ENCODE peak calls at places on chromosomes 2 and 18, in five cellular contexts. M, R, Y, B and Q are unnamed samples.

GRCh38 chr2:200405599-200406298 is 99.3 kb downstream of the SPATS2L start:
- DNase-seq in M (peak; percentile 91), R (peak; percentile 87), Y (no peak), B (no peak), Q (no peak)

GRCh38 chr2:21804151-21804550 is 680.4 kb downstream of the TDRD15 start:
- DNase-seq in M (no peak), R (no peak), Y (no peak), B (no peak), Q (no peak)

GRCh38 chr2:43455735-43456642 is 139.8 kb downstream of the THADA start:
- DNase-seq in M (peak; percentile 26), R (peak; percentile 48), Y (no peak), B (no peak), Q (no peak)

GRCh38 chr2:136130511-136130910 is 12.6 kb upstream of the CXCR4 start:
- DNase-seq in M (no peak), R (no peak), Y (no peak), B (no peak), Q (no peak)

GRCh38 chr2:233240897-233241296 is 10.6 kb upstream of the ATG16L1 start:
- DNase-seq in M (no peak), R (peak; percentile 68), Y (peak; percentile 81), B (no peak), Q (peak; percentile 56)

GRCh38 chr2:105287692-105288091 is 41.8 kb downstream of the TGFBRAP1 start:
- DNase-seq in M (peak; percentile 68), R (peak; percentile 29), Y (peak; percentile 59), B (peak; percentile 12), Q (peak; percentile 59)

GRCh38 chr2:219505585-219505984 is 6.9 kb downstream of the GMPPA start:
- DNase-seq in M (no peak), R (no peak), Y (no peak), B (no peak), Q (no peak)

GRCh38 chr18:74836296-74837139 is 238.8 kb downstream of the ZNF407 start:
- DNase-seq in M (no peak), R (peak; percentile 18), Y (no peak), B (no peak), Q (no peak)

GRCh38 chr2:190550137-190550536 is 15.6 kb upstream of the NEMP2 start:
- DNase-seq in M (no peak), R (no peak), Y (no peak), B (no peak), Q (no peak)

GRCh38 chr2:162029287-162029901 is 44.6 kb downstream of the DPP4 start:
- DNase-seq in M (no peak), R (peak; percentile 78), Y (no peak), B (no peak), Q (no peak)

GRCh38 chr2:225486226-225486625 is 86.7 kb downstream of the NYAP2 start:
- DNase-seq in M (no peak), R (no peak), Y (no peak), B (no peak), Q (no peak)

GRCh38 chr2:213443952-213444351 is 159.7 kb downstream of the SPAG16 start:
- DNase-seq in M (no peak), R (peak; percentile 52), Y (no peak), B (no peak), Q (no peak)

GRCh38 chr2:241924069-241924908 is 54.8 kb downstream of the RTP5 start:
- DNase-seq in M (no peak), R (no peak), Y (no peak), B (no peak), Q (no peak)

GRCh38 chr2:227180286-227180685 is 15.9 kb downstream of the COL4A3 start:
- DNase-seq in M (peak; percentile 11), R (no peak), Y (no peak), B (no peak), Q (no peak)

GRCh38 chr2:200616193-200616592 is 30.4 kb downstream of the AOX1 start:
- DNase-seq in M (peak; percentile 87), R (no peak), Y (no peak), B (no peak), Q (no peak)

GRCh38 chr2:129720360-129720759 is 259.1 kb upstream of the RAB6C start:
- DNase-seq in M (no peak), R (no peak), Y (no peak), B (no peak), Q (no peak)

GRCh38 chr18:3211236-3211992 is 8.4 kb downstream of the MYOM1 start:
- DNase-seq in M (peak; percentile 39), R (no peak), Y (no peak), B (no peak), Q (no peak)

GRCh38 chr18:48736316-48736715 is 197.5 kb downstream of the CTIF start:
- DNase-seq in M (no peak), R (no peak), Y (no peak), B (no peak), Q (no peak)

GRCh38 chr18:2569338-2570207 is 1.7 kb downstream of the METTL4 start:
- DNase-seq in M (no peak), R (no peak), Y (no peak), B (no peak), Q (no peak)

GRCh38 chr18:57561728-57562423 is 24.6 kb downstream of the FECH start:
- DNase-seq in M (peak; percentile 69), R (peak; percentile 19), Y (peak; percentile 52), B (no peak), Q (no peak)

GRCh38 chr2:236641051-236641450 is 71.4 kb downstream of the ACKR3 start:
- DNase-seq in M (no peak), R (no peak), Y (no peak), B (no peak), Q (no peak)

GRCh38 chr18:2905802-2906521 is 59.2 kb downstream of the EMILIN2 start:
- DNase-seq in M (peak; percentile 42), R (no peak), Y (peak; percentile 56), B (peak; percentile 57), Q (peak; percentile 70)

GRCh38 chr2:207088276-207088675 is 77.5 kb downstream of the KLF7 start:
- DNase-seq in M (no peak), R (no peak), Y (no peak), B (no peak), Q (no peak)